ENCODE peak calls at places on chromosomes 16 and 17, in eight cellular contexts. One of them, this sample, is unnamed.
A peak's percentile ranks its signal among the peaks of the same experiment; 100 is the strongest.

GRCh38 chr17:7589891-7590611 is at the start of gene SOX15:
- DNase-seq in lower leg skin: no peak
- DNase-seq in colonic mucosa: peak; percentile 42
- DNase-seq in brain microvascular endothelial cell: no peak
- DNase-seq in fibroblast of pulmonary artery: no peak
- DNase-seq in cardiac fibroblast: no peak
- DNase-seq in neural progenitor cell: peak; percentile 54
- DNase-seq in mammary epithelial cell: peak; percentile 69
- DNase-seq in this sample: no peak

GRCh38 chr17:57407287-57408063 is 151.2 kb downstream of the MSI2 start:
- DNase-seq in brain microvascular endothelial cell: no peak
- DNase-seq in neural progenitor cell: peak; percentile 47
- DNase-seq in cardiac fibroblast: no peak
- DNase-seq in fibroblast of pulmonary artery: no peak
- DNase-seq in lower leg skin: no peak
- DNase-seq in mammary epithelial cell: no peak
- DNase-seq in colonic mucosa: peak; percentile 78
- DNase-seq in this sample: no peak

GRCh38 chr16:72501739-72502653 is 330.0 kb upstream of the PMFBP1 start:
- DNase-seq in mammary epithelial cell: peak; percentile 39
- DNase-seq in brain microvascular endothelial cell: peak; percentile 71
- DNase-seq in cardiac fibroblast: peak; percentile 89
- DNase-seq in colonic mucosa: peak; percentile 54
- DNase-seq in neural progenitor cell: peak; percentile 75
- DNase-seq in lower leg skin: peak; percentile 15
- DNase-seq in fibroblast of pulmonary artery: peak; percentile 90
- DNase-seq in this sample: peak; percentile 61

GRCh38 chr17:17790673-17791464 is 45.9 kb downstream of the SREBF1 start:
- DNase-seq in mammary epithelial cell: no peak
- DNase-seq in neural progenitor cell: no peak
- DNase-seq in cardiac fibroblast: no peak
- DNase-seq in colonic mucosa: no peak
- DNase-seq in brain microvascular endothelial cell: no peak
- DNase-seq in lower leg skin: no peak
- DNase-seq in fibroblast of pulmonary artery: no peak
- DNase-seq in this sample: no peak

GRCh38 chr16:73280366-73280765 is 232.4 kb upstream of the ZFHX3 start:
- DNase-seq in lower leg skin: no peak
- DNase-seq in colonic mucosa: no peak
- DNase-seq in neural progenitor cell: no peak
- DNase-seq in fibroblast of pulmonary artery: no peak
- DNase-seq in cardiac fibroblast: no peak
- DNase-seq in brain microvascular endothelial cell: no peak
- DNase-seq in mammary epithelial cell: no peak
- DNase-seq in this sample: no peak

GRCh38 chr17:55433029-55433628 is 11.5 kb upstream of the MMD start:
- DNase-seq in neural progenitor cell: no peak
- DNase-seq in lower leg skin: no peak
- DNase-seq in cardiac fibroblast: peak; percentile 49
- DNase-seq in mammary epithelial cell: peak; percentile 97
- DNase-seq in fibroblast of pulmonary artery: no peak
- DNase-seq in colonic mucosa: peak; percentile 39
- DNase-seq in brain microvascular endothelial cell: no peak
- DNase-seq in this sample: no peak

GRCh38 chr16:19008770-19009169 is 25.0 kb downstream of the TMC7 start:
- DNase-seq in colonic mucosa: no peak
- DNase-seq in neural progenitor cell: no peak
- DNase-seq in mammary epithelial cell: peak; percentile 42
- DNase-seq in lower leg skin: no peak
- DNase-seq in fibroblast of pulmonary artery: peak; percentile 22
- DNase-seq in cardiac fibroblast: peak; percentile 16
- DNase-seq in brain microvascular endothelial cell: no peak
- DNase-seq in this sample: no peak

GRCh38 chr17:38729886-38730525 is at the start of gene CISD3:
- DNase-seq in fibroblast of pulmonary artery: peak; percentile 80
- DNase-seq in brain microvascular endothelial cell: no peak
- DNase-seq in cardiac fibroblast: peak; percentile 90
- DNase-seq in lower leg skin: peak; percentile 62
- DNase-seq in colonic mucosa: peak; percentile 88
- DNase-seq in neural progenitor cell: peak; percentile 96
- DNase-seq in mammary epithelial cell: peak; percentile 74
- DNase-seq in this sample: peak; percentile 83

GRCh38 chr16:65071371-65072311 is 50.2 kb downstream of the CDH11 start:
- DNase-seq in brain microvascular endothelial cell: peak; percentile 45
- DNase-seq in mammary epithelial cell: no peak
- DNase-seq in fibroblast of pulmonary artery: peak; percentile 38
- DNase-seq in colonic mucosa: peak; percentile 23
- DNase-seq in lower leg skin: peak; percentile 34
- DNase-seq in cardiac fibroblast: peak; percentile 29
- DNase-seq in neural progenitor cell: no peak
- DNase-seq in this sample: peak; percentile 49

GRCh38 chr16:740459-740763 is 386 bp downstream of the CIAO3 start:
- DNase-seq in colonic mucosa: no peak
- DNase-seq in neural progenitor cell: peak; percentile 35
- DNase-seq in lower leg skin: no peak
- DNase-seq in mammary epithelial cell: no peak
- DNase-seq in brain microvascular endothelial cell: no peak
- DNase-seq in fibroblast of pulmonary artery: no peak
- DNase-seq in cardiac fibroblast: no peak
- DNase-seq in this sample: no peak

GRCh38 chr17:73156166-73156840 is 8.5 kb upstream of the SSTR2 start:
- DNase-seq in lower leg skin: peak; percentile 50
- DNase-seq in colonic mucosa: peak; percentile 70
- DNase-seq in brain microvascular endothelial cell: peak; percentile 74
- DNase-seq in cardiac fibroblast: peak; percentile 74
- DNase-seq in neural progenitor cell: peak; percentile 84
- DNase-seq in mammary epithelial cell: peak; percentile 47
- DNase-seq in fibroblast of pulmonary artery: peak; percentile 71
- DNase-seq in this sample: peak; percentile 47

GRCh38 chr17:48333034-48333491 is 97.0 kb downstream of the SKAP1 start:
- DNase-seq in cardiac fibroblast: peak; percentile 2
- DNase-seq in neural progenitor cell: no peak
- DNase-seq in colonic mucosa: no peak
- DNase-seq in mammary epithelial cell: peak; percentile 65
- DNase-seq in lower leg skin: no peak
- DNase-seq in fibroblast of pulmonary artery: peak; percentile 4
- DNase-seq in brain microvascular endothelial cell: no peak
- DNase-seq in this sample: no peak

GRCh38 chr17:29445844-29446243 is 55.7 kb downstream of the TAOK1 start:
- DNase-seq in neural progenitor cell: no peak
- DNase-seq in lower leg skin: no peak
- DNase-seq in cardiac fibroblast: no peak
- DNase-seq in fibroblast of pulmonary artery: no peak
- DNase-seq in brain microvascular endothelial cell: no peak
- DNase-seq in mammary epithelial cell: no peak
- DNase-seq in colonic mucosa: no peak
- DNase-seq in this sample: no peak

GRCh38 chr16:85970712-85971220 is 71.8 kb downstream of the IRF8 start:
- DNase-seq in neural progenitor cell: no peak
- DNase-seq in mammary epithelial cell: peak; percentile 36
- DNase-seq in fibroblast of pulmonary artery: no peak
- DNase-seq in brain microvascular endothelial cell: no peak
- DNase-seq in colonic mucosa: no peak
- DNase-seq in lower leg skin: no peak
- DNase-seq in cardiac fibroblast: no peak
- DNase-seq in this sample: no peak
- H3K4me3 ChIP-seq in neural progenitor cell: no peak overlapping the region
- H3K4me3 ChIP-seq in mammary epithelial cell: no peak overlapping the region
- H3K4me3 ChIP-seq in fibroblast of pulmonary artery: no peak overlapping the region
- H3K4me3 ChIP-seq in brain microvascular endothelial cell: no peak overlapping the region
- H3K4me3 ChIP-seq in colonic mucosa: no peak overlapping the region
- H3K4me3 ChIP-seq in lower leg skin: no peak overlapping the region
- H3K4me3 ChIP-seq in cardiac fibroblast: no peak overlapping the region
- H3K4me3 ChIP-seq in this sample: no peak overlapping the region

GRCh38 chr17:512311-512710 is 159.7 kb upstream of the RPH3AL start:
- DNase-seq in colonic mucosa: no peak
- DNase-seq in fibroblast of pulmonary artery: no peak
- DNase-seq in neural progenitor cell: no peak
- DNase-seq in lower leg skin: no peak
- DNase-seq in brain microvascular endothelial cell: no peak
- DNase-seq in cardiac fibroblast: no peak
- DNase-seq in mammary epithelial cell: no peak
- DNase-seq in this sample: no peak
- H3K4me3 ChIP-seq in colonic mucosa: no peak overlapping the region
- H3K4me3 ChIP-seq in fibroblast of pulmonary artery: no peak overlapping the region
- H3K4me3 ChIP-seq in neural progenitor cell: no peak overlapping the region
- H3K4me3 ChIP-seq in lower leg skin: no peak overlapping the region
- H3K4me3 ChIP-seq in brain microvascular endothelial cell: no peak overlapping the region
- H3K4me3 ChIP-seq in cardiac fibroblast: no peak overlapping the region
- H3K4me3 ChIP-seq in mammary epithelial cell: no peak overlapping the region
- H3K4me3 ChIP-seq in this sample: no peak overlapping the region

DNA sequence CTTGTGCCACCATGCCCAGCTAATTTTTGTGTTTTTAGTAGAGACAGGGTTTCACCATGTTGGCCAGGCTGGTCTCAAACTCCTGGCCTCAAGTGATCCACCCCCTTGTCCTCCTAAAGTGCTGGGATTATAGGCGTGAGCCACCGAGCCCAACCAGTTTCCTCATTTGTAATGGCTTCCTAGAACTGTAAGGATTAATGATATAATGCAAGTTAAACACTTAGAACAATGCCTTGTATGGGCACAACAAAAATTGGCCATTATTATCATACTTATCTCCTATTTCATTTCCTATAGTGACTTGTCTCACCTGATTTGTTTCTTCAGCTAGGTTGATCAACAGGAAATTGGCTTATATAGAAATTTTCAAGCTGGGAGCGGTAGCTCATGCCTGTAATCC is 14.1 kb downstream of the TUBD1 start:
- DNase-seq in lower leg skin: no peak
- DNase-seq in neural progenitor cell: no peak
- DNase-seq in colonic mucosa: no peak
- DNase-seq in fibroblast of pulmonary artery: no peak
- DNase-seq in brain microvascular endothelial cell: no peak
- DNase-seq in mammary epithelial cell: no peak
- DNase-seq in cardiac fibroblast: no peak
- DNase-seq in this sample: no peak
- H3K4me3 ChIP-seq in lower leg skin: no peak overlapping the region
- H3K4me3 ChIP-seq in neural progenitor cell: no peak overlapping the region
- H3K4me3 ChIP-seq in colonic mucosa: no peak overlapping the region
- H3K4me3 ChIP-seq in fibroblast of pulmonary artery: no peak overlapping the region
- H3K4me3 ChIP-seq in brain microvascular endothelial cell: no peak overlapping the region
- H3K4me3 ChIP-seq in mammary epithelial cell: no peak overlapping the region
- H3K4me3 ChIP-seq in cardiac fibroblast: no peak overlapping the region
- H3K4me3 ChIP-seq in this sample: no peak overlapping the region

DNA sequence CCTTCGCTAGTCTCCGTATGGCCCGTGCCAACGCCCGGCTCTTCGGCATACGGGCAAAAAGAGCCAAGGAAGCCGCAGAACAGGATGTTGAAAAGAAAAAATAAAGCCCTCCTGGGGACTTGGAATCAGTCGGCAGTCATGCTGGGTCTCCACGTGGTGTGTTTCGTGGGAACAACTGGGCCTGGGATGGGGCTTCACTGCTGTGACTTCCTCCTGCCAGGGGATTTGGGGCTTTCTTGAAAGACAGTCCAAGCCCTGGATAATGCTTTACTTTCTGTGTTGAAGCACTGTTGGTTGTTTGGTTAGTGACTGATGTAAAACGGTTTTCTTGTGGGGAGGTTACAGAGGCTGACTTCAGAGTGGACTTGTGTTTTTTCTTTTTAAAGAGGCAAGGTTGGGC is 2.5 kb downstream of the RPL13 start:
- DNase-seq in colonic mucosa: no peak
- DNase-seq in lower leg skin: no peak
- DNase-seq in mammary epithelial cell: no peak
- DNase-seq in cardiac fibroblast: no peak
- DNase-seq in neural progenitor cell: no peak
- DNase-seq in fibroblast of pulmonary artery: no peak
- DNase-seq in brain microvascular endothelial cell: no peak
- DNase-seq in this sample: no peak
- H3K4me3 ChIP-seq in colonic mucosa: no peak overlapping the region
- H3K4me3 ChIP-seq in lower leg skin: no peak overlapping the region
- H3K4me3 ChIP-seq in mammary epithelial cell: no peak overlapping the region
- H3K4me3 ChIP-seq in cardiac fibroblast: no peak overlapping the region
- H3K4me3 ChIP-seq in neural progenitor cell: no peak overlapping the region
- H3K4me3 ChIP-seq in fibroblast of pulmonary artery: peak overlapping the region; percentile 87
- H3K4me3 ChIP-seq in brain microvascular endothelial cell: peak overlapping the region; percentile 86
- H3K4me3 ChIP-seq in this sample: no peak overlapping the region

GRCh38 chr16:2973081-2973480 is 3.9 kb downstream of the PAQR4 start:
- DNase-seq in neural progenitor cell: no peak
- DNase-seq in cardiac fibroblast: no peak
- DNase-seq in lower leg skin: no peak
- DNase-seq in colonic mucosa: no peak
- DNase-seq in mammary epithelial cell: no peak
- DNase-seq in brain microvascular endothelial cell: no peak
- DNase-seq in fibroblast of pulmonary artery: no peak
- DNase-seq in this sample: no peak
- H3K4me3 ChIP-seq in neural progenitor cell: no peak overlapping the region
- H3K4me3 ChIP-seq in cardiac fibroblast: no peak overlapping the region
- H3K4me3 ChIP-seq in lower leg skin: no peak overlapping the region
- H3K4me3 ChIP-seq in colonic mucosa: no peak overlapping the region
- H3K4me3 ChIP-seq in mammary epithelial cell: no peak overlapping the region
- H3K4me3 ChIP-seq in brain microvascular endothelial cell: no peak overlapping the region
- H3K4me3 ChIP-seq in fibroblast of pulmonary artery: no peak overlapping the region
- H3K4me3 ChIP-seq in this sample: no peak overlapping the region